ENCODE peak calls at places on chromosome 2, in seven cellular contexts. One of them, this sample, is unnamed.

GRCh38 chr2:197279997-197280756 is 30.4 kb downstream of the ANKRD44 start:
- DNase-seq in WTC11: no peak
- DNase-seq in body of pancreas: no peak
- DNase-seq in OCI-LY7: no peak
- DNase-seq in adrenal gland: no peak
- DNase-seq in RWPE1: no peak
- DNase-seq in choroid plexus epithelial cell: peak; percentile 16
- DNase-seq in this sample: no peak

GRCh38 chr2:204339212-204339715 is 206.0 kb upstream of the PARD3B start:
- DNase-seq in OCI-LY7: no peak
- DNase-seq in choroid plexus epithelial cell: no peak
- DNase-seq in adrenal gland: no peak
- DNase-seq in WTC11: no peak
- DNase-seq in body of pancreas: no peak
- DNase-seq in RWPE1: no peak
- DNase-seq in this sample: no peak

GRCh38 chr2:158926478-158926948 is 41.9 kb upstream of the TANC1 start:
- DNase-seq in WTC11: no peak
- DNase-seq in RWPE1: peak; percentile 34
- DNase-seq in choroid plexus epithelial cell: peak; percentile 69
- DNase-seq in OCI-LY7: no peak
- DNase-seq in adrenal gland: no peak
- DNase-seq in body of pancreas: no peak
- DNase-seq in this sample: peak; percentile 67

GRCh38 chr2:164840930-164841718 is 499 bp downstream of the COBLL1 start:
- DNase-seq in choroid plexus epithelial cell: peak; percentile 78
- DNase-seq in WTC11: peak; percentile 76
- DNase-seq in RWPE1: peak; percentile 55
- DNase-seq in body of pancreas: peak; percentile 86
- DNase-seq in OCI-LY7: peak; percentile 18
- DNase-seq in adrenal gland: peak; percentile 75
- DNase-seq in this sample: peak; percentile 72

GRCh38 chr2:43158259-43158880 is 68.0 kb downstream of the ZFP36L2 start:
- DNase-seq in OCI-LY7: no peak
- DNase-seq in body of pancreas: peak; percentile 63
- DNase-seq in RWPE1: peak; percentile 86
- DNase-seq in choroid plexus epithelial cell: peak; percentile 80
- DNase-seq in adrenal gland: peak; percentile 80
- DNase-seq in WTC11: no peak
- DNase-seq in this sample: peak; percentile 74

GRCh38 chr2:160859086-160859485 is 301.1 kb upstream of the TANK start:
- DNase-seq in WTC11: no peak
- DNase-seq in adrenal gland: no peak
- DNase-seq in RWPE1: no peak
- DNase-seq in body of pancreas: no peak
- DNase-seq in choroid plexus epithelial cell: peak; percentile 48
- DNase-seq in OCI-LY7: no peak
- DNase-seq in this sample: peak; percentile 25

GRCh38 chr2:27448381-27448780 is 6.2 kb downstream of the KRTCAP3 start:
- DNase-seq in adrenal gland: no peak
- DNase-seq in OCI-LY7: no peak
- DNase-seq in choroid plexus epithelial cell: no peak
- DNase-seq in RWPE1: no peak
- DNase-seq in WTC11: no peak
- DNase-seq in body of pancreas: no peak
- DNase-seq in this sample: no peak

GRCh38 chr2:236408786-236409185 is 144.6 kb upstream of the ASB18 start:
- DNase-seq in WTC11: no peak
- DNase-seq in choroid plexus epithelial cell: no peak
- DNase-seq in RWPE1: no peak
- DNase-seq in OCI-LY7: no peak
- DNase-seq in body of pancreas: no peak
- DNase-seq in adrenal gland: no peak
- DNase-seq in this sample: no peak

GRCh38 chr2:76985387-76986136 is 536.6 kb downstream of the LRRTM4 start:
- DNase-seq in WTC11: no peak
- DNase-seq in RWPE1: no peak
- DNase-seq in body of pancreas: no peak
- DNase-seq in OCI-LY7: no peak
- DNase-seq in choroid plexus epithelial cell: no peak
- DNase-seq in adrenal gland: no peak
- DNase-seq in this sample: no peak

GRCh38 chr2:202423139-202423538 is 47.0 kb downstream of the BMPR2 start:
- DNase-seq in OCI-LY7: no peak
- DNase-seq in adrenal gland: no peak
- DNase-seq in RWPE1: no peak
- DNase-seq in body of pancreas: no peak
- DNase-seq in WTC11: no peak
- DNase-seq in choroid plexus epithelial cell: no peak
- DNase-seq in this sample: no peak

GRCh38 chr2:222813177-222813843 is 47.5 kb upstream of the ACSL3 start:
- DNase-seq in choroid plexus epithelial cell: no peak
- DNase-seq in body of pancreas: no peak
- DNase-seq in WTC11: no peak
- DNase-seq in OCI-LY7: no peak
- DNase-seq in RWPE1: peak; percentile 88
- DNase-seq in adrenal gland: no peak
- DNase-seq in this sample: no peak

GRCh38 chr2:235659767-235660322 is 166.0 kb downstream of the AGAP1 start:
- DNase-seq in OCI-LY7: no peak
- DNase-seq in adrenal gland: no peak
- DNase-seq in body of pancreas: no peak
- DNase-seq in choroid plexus epithelial cell: peak; percentile 91
- DNase-seq in WTC11: no peak
- DNase-seq in RWPE1: no peak
- DNase-seq in this sample: no peak

GRCh38 chr2:122643725-122644329 is 888.4 kb downstream of the TSN start:
- DNase-seq in adrenal gland: peak; percentile 44
- DNase-seq in RWPE1: peak; percentile 81
- DNase-seq in body of pancreas: no peak
- DNase-seq in WTC11: no peak
- DNase-seq in OCI-LY7: no peak
- DNase-seq in choroid plexus epithelial cell: peak; percentile 82
- DNase-seq in this sample: no peak

GRCh38 chr2:201932511-201932910 is 101.1 kb upstream of the FZD7 start:
- DNase-seq in choroid plexus epithelial cell: no peak
- DNase-seq in OCI-LY7: no peak
- DNase-seq in body of pancreas: no peak
- DNase-seq in adrenal gland: no peak
- DNase-seq in RWPE1: no peak
- DNase-seq in WTC11: no peak
- DNase-seq in this sample: no peak

GRCh38 chr2:234444888-234445287 is 52.0 kb downstream of the ARL4C start:
- DNase-seq in OCI-LY7: peak; percentile 71
- DNase-seq in WTC11: no peak
- DNase-seq in choroid plexus epithelial cell: peak; percentile 95
- DNase-seq in body of pancreas: no peak
- DNase-seq in RWPE1: no peak
- DNase-seq in adrenal gland: peak; percentile 43
- DNase-seq in this sample: no peak

GRCh38 chr2:74619651-74620297 is 28.4 kb downstream of the M1AP start:
- DNase-seq in adrenal gland: no peak
- DNase-seq in WTC11: no peak
- DNase-seq in choroid plexus epithelial cell: no peak
- DNase-seq in body of pancreas: no peak
- DNase-seq in OCI-LY7: peak; percentile 10
- DNase-seq in RWPE1: no peak
- DNase-seq in this sample: no peak

GRCh38 chr2:2827691-2828315 is 496.7 kb upstream of the MYT1L start:
- DNase-seq in WTC11: no peak
- DNase-seq in body of pancreas: no peak
- DNase-seq in choroid plexus epithelial cell: no peak
- DNase-seq in OCI-LY7: no peak
- DNase-seq in RWPE1: no peak
- DNase-seq in adrenal gland: no peak
- DNase-seq in this sample: no peak

GRCh38 chr2:206471524-206472062 is 28.3 kb downstream of the ADAM23 start:
- DNase-seq in RWPE1: no peak
- DNase-seq in OCI-LY7: no peak
- DNase-seq in body of pancreas: no peak
- DNase-seq in choroid plexus epithelial cell: no peak
- DNase-seq in adrenal gland: no peak
- DNase-seq in WTC11: no peak
- DNase-seq in this sample: no peak

GRCh38 chr2:145007673-145008263 is 487.8 kb upstream of the ZEB2 start:
- DNase-seq in OCI-LY7: no peak
- DNase-seq in adrenal gland: no peak
- DNase-seq in WTC11: no peak
- DNase-seq in choroid plexus epithelial cell: peak; percentile 66
- DNase-seq in RWPE1: peak; percentile 24
- DNase-seq in body of pancreas: no peak
- DNase-seq in this sample: no peak

GRCh38 chr2:225032249-225032648 is 10.0 kb downstream of the DOCK10 start:
- DNase-seq in RWPE1: no peak
- DNase-seq in WTC11: no peak
- DNase-seq in adrenal gland: no peak
- DNase-seq in body of pancreas: no peak
- DNase-seq in OCI-LY7: no peak
- DNase-seq in choroid plexus epithelial cell: no peak
- DNase-seq in this sample: no peak

GRCh38 chr2:183610724-183611123 is 486.5 kb downstream of the NUP35 start:
- DNase-seq in choroid plexus epithelial cell: no peak
- DNase-seq in body of pancreas: no peak
- DNase-seq in OCI-LY7: no peak
- DNase-seq in WTC11: no peak
- DNase-seq in adrenal gland: no peak
- DNase-seq in RWPE1: no peak
- DNase-seq in this sample: no peak
- TF ChIP-seq CTCF in choroid plexus epithelial cell: no peak
- TF ChIP-seq CTCF in body of pancreas: no peak
- TF ChIP-seq CTCF in OCI-LY7: no peak
- TF ChIP-seq CTCF in WTC11: no peak
- TF ChIP-seq CTCF in adrenal gland: no peak
- TF ChIP-seq CTCF in RWPE1: no peak
- TF ChIP-seq CTCF in this sample: no peak

DNA sequence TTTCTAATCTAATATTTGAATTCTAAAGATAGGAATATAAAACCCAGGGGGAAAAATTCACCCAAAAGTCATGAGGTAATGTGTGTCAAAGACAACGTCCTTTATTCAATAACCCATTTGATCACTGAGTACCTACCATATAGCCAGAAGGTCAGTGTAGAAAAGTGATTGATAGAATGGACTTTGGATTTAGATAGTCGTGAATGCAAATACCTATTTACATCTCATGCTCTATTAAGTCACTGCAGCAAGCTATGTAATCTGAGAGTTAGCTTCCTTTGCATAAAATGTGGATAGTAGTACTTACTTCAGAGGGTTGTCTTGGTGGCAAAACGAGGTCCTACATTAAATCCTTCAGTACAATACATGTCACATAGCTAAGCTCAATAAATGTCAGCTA is 27.8 kb upstream of the TRIB2 start:
- DNase-seq in WTC11: no peak
- DNase-seq in choroid plexus epithelial cell: no peak
- DNase-seq in body of pancreas: no peak
- DNase-seq in OCI-LY7: no peak
- DNase-seq in RWPE1: no peak
- DNase-seq in adrenal gland: no peak
- DNase-seq in this sample: no peak
- TF ChIP-seq CTCF in WTC11: no peak
- TF ChIP-seq CTCF in choroid plexus epithelial cell: no peak
- TF ChIP-seq CTCF in body of pancreas: no peak
- TF ChIP-seq CTCF in OCI-LY7: no peak
- TF ChIP-seq CTCF in RWPE1: no peak
- TF ChIP-seq CTCF in adrenal gland: no peak
- TF ChIP-seq CTCF in this sample: no peak

GRCh38 chr2:173747037-173747436 is 218.1 kb downstream of the SP3 start:
- DNase-seq in RWPE1: no peak
- DNase-seq in WTC11: no peak
- DNase-seq in adrenal gland: no peak
- DNase-seq in choroid plexus epithelial cell: no peak
- DNase-seq in OCI-LY7: no peak
- DNase-seq in body of pancreas: no peak
- DNase-seq in this sample: no peak

GRCh38 chr2:173750332-173750731 is 214.8 kb downstream of the SP3 start:
- DNase-seq in body of pancreas: no peak
- DNase-seq in adrenal gland: no peak
- DNase-seq in OCI-LY7: no peak
- DNase-seq in RWPE1: no peak
- DNase-seq in choroid plexus epithelial cell: peak; percentile 60
- DNase-seq in WTC11: no peak
- DNase-seq in this sample: no peak

GRCh38 chr2:173750831-173751230 is 214.3 kb downstream of the SP3 start:
- DNase-seq in choroid plexus epithelial cell: no peak
- DNase-seq in WTC11: no peak
- DNase-seq in OCI-LY7: no peak
- DNase-seq in RWPE1: no peak
- DNase-seq in body of pancreas: no peak
- DNase-seq in adrenal gland: no peak
- DNase-seq in this sample: no peak

GRCh38 chr2:173751245-173751975 is 213.8 kb downstream of the SP3 start:
- DNase-seq in OCI-LY7: no peak
- DNase-seq in body of pancreas: no peak
- DNase-seq in adrenal gland: no peak
- DNase-seq in WTC11: no peak
- DNase-seq in RWPE1: no peak
- DNase-seq in choroid plexus epithelial cell: no peak
- DNase-seq in this sample: no peak

DNA sequence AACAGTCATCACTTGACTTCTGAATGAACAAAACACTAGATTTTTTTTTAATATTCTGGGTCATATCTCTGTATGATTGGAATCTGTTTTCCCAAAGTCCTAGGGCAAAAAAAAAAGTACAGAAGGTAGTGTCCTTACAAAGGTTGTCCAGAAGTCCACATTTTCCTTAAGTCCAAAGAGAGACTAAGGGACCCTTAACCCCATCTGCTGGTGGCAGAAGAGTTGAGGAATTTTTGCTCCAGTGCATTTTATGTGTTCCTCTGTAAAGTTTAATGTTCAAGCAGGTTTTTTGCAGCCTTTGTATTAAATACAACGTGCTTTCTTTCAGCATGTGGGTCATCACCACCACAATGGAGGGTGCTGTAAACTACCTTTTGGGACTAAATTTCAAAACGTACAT is 215.9 kb downstream of the SP3 start:
- DNase-seq in RWPE1: peak; percentile 8
- DNase-seq in adrenal gland: no peak
- DNase-seq in WTC11: no peak
- DNase-seq in choroid plexus epithelial cell: peak; percentile 66
- DNase-seq in OCI-LY7: no peak
- DNase-seq in body of pancreas: no peak
- DNase-seq in this sample: no peak
- TF ChIP-seq CTCF in RWPE1: peak; percentile 34
- TF ChIP-seq CTCF in adrenal gland: peak; percentile 29
- TF ChIP-seq CTCF in WTC11: no peak
- TF ChIP-seq CTCF in choroid plexus epithelial cell: peak; percentile 68
- TF ChIP-seq CTCF in OCI-LY7: peak; percentile 25
- TF ChIP-seq CTCF in body of pancreas: peak; percentile 25
- TF ChIP-seq CTCF in this sample: no peak

DNA sequence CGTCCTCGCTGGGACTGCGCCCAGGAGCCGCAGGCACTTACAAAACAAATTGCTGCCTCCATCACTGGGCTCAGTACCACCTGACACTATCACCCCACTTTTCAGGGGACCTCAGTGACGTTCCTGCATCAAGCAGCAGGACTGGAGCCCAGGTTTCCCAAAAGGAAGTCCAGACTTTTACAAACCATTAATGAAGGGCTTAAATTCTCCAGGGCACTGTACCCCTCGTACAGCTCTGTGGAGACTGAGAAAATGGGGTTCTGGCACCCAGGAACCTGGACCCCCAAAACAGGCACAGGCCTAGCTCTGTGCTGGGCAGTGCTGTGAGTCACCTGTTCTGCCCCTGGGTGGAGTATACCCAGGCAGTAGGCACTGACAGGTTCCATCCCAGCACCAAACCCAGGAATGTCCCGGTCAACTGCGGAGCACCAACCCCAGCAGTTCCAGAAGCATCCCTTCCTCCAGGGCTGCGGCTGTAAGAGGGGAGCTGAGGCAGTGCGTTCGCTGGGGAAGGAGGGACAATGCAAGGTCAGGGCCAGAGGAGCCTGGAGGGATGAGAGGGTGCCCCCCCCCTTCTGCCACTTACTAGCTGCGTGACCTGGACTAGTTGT is 24.6 kb upstream of the NOTO start:
- DNase-seq in WTC11: peak; percentile 38
- DNase-seq in adrenal gland: no peak
- DNase-seq in body of pancreas: no peak
- DNase-seq in RWPE1: no peak
- DNase-seq in choroid plexus epithelial cell: no peak
- DNase-seq in OCI-LY7: no peak
- DNase-seq in this sample: no peak
- TF ChIP-seq CTCF in WTC11: no peak
- TF ChIP-seq CTCF in adrenal gland: no peak
- TF ChIP-seq CTCF in body of pancreas: no peak
- TF ChIP-seq CTCF in RWPE1: peak; percentile 56
- TF ChIP-seq CTCF in choroid plexus epithelial cell: no peak
- TF ChIP-seq CTCF in OCI-LY7: peak; percentile 61
- TF ChIP-seq CTCF in this sample: no peak

This sample was measured in Calu3.